ENCODE peak calls at places on chromosomes 6 and 20, in ten cellular contexts. J is mucosa of gallbladder, P is substantia nigra, L is DMS 273 treated with DMSO at 0.1 percent for 48 hours, B is upper lobe of right lung, W is EL, R is left ventricle myocardium superior, O is SIG-M5, A is iris pigment epithelial cell, Y is retina. D is an unnamed sample.

GRCh38 chr20:50172347-50173013 is 18.1 kb upstream of the CEBPB start:
- DNase-seq in Y (peak), B (peak), W (peak), A (peak), L (no peak), P (no peak), R (peak), J (peak), O (no peak), D (peak)

GRCh38 chr6:50264995-50265571 is 215.4 kb upstream of the DEFB112 start:
- DNase-seq in B (no peak), W (no peak), J (no peak), Y (peak), O (no peak), L (no peak), R (no peak), A (no peak), P (no peak), D (no peak)

GRCh38 chr20:41738584-41739193 is 120.5 kb upstream of the CHD6 start:
- DNase-seq in A (peak), P (peak), R (peak), L (no peak), J (peak), O (no peak), W (peak), B (no peak), Y (peak), D (no peak)

GRCh38 chr20:16415079-16415478 is 158.2 kb downstream of the KIF16B start:
- DNase-seq in P (no peak), B (no peak), W (peak), A (peak), Y (no peak), J (no peak), L (no peak), R (no peak), O (no peak), D (no peak)

GRCh38 chr20:62735331-62735821 is 26.7 kb downstream of the NTSR1 start:
- DNase-seq in R (peak), O (peak), A (no peak), W (no peak), B (peak), J (no peak), Y (peak), L (no peak), P (no peak), D (peak)

GRCh38 chr20:4766631-4767030 is 44.9 kb downstream of the PRND start:
- DNase-seq in R (no peak), L (no peak), P (no peak), A (no peak), B (no peak), W (no peak), Y (no peak), J (peak), O (peak), D (no peak)

GRCh38 chr20:3275966-3276365 is 37.0 kb upstream of the SLC4A11 start:
- DNase-seq in J (no peak), L (no peak), A (no peak), R (no peak), B (no peak), O (no peak), Y (no peak), P (no peak), W (no peak), D (no peak)

GRCh38 chr20:19935842-19936241 is 81.3 kb upstream of the NAA20 start:
- DNase-seq in J (peak), Y (no peak), O (no peak), B (no peak), L (no peak), P (peak), A (no peak), R (no peak), W (no peak), D (peak)

GRCh38 chr6:32047084-32047478 is 8.9 kb downstream of the CYP21A2 start:
- DNase-seq in J (no peak), L (no peak), Y (peak), R (peak), A (no peak), W (peak), B (no peak), P (no peak), O (no peak), D (peak)

GRCh38 chr6:160036790-160037206 is 67.9 kb downstream of the IGF2R start:
- DNase-seq in P (no peak), W (peak), J (no peak), L (no peak), B (no peak), A (peak), R (no peak), O (no peak), Y (no peak), D (no peak)

GRCh38 chr6:148445620-148446019 is 103.0 kb downstream of the SASH1 start:
- DNase-seq in J (no peak), Y (no peak), A (peak), B (no peak), R (no peak), L (no peak), W (peak), P (no peak), O (no peak), D (no peak)

GRCh38 chr6:3584611-3585010 is 127.8 kb upstream of the SLC22A23 start:
- DNase-seq in O (no peak), P (no peak), R (no peak), J (no peak), A (peak), W (peak), L (no peak), B (no peak), Y (no peak), D (no peak)

D was measured in kidney.